ENCODE peak calls at places on chromosome 7, in nine cellular contexts. U, I, R, L, F, W, J, X and T are unnamed samples.

GRCh38 chr7:108094933-108095710 is 35.0 kb downstream of the LAMB4 start:
- DNase-seq in U (no peak), I (peak; percentile 77), R (peak; percentile 93), L (peak; percentile 44), F (no peak), W (peak; percentile 95), J (peak; percentile 50), X (no peak), T (no peak)

GRCh38 chr7:27138987-27139334 is 4.5 kb downstream of the HOXA5 start:
- DNase-seq in U (no peak), I (no peak), R (no peak), L (no peak), F (no peak), W (no peak), J (no peak), X (no peak), T (no peak)

GRCh38 chr7:133051066-133051465 is 30.8 kb downstream of the CHCHD3 start:
- DNase-seq in U (no peak), I (no peak), R (no peak), L (no peak), F (no peak), W (peak; percentile 47), J (no peak), X (no peak), T (no peak)

GRCh38 chr7:6556196-6556595 is 4.9 kb upstream of the GRID2IP start:
- DNase-seq in U (no peak), I (no peak), R (no peak), L (peak; percentile 61), F (no peak), W (no peak), J (no peak), X (no peak), T (no peak)

GRCh38 chr7:48250441-48250951 is 79.2 kb downstream of the ABCA13 start:
- DNase-seq in U (no peak), I (no peak), R (peak; percentile 27), L (peak; percentile 35), F (no peak), W (peak; percentile 89), J (no peak), X (no peak), T (no peak)

GRCh38 chr7:115116773-115117715 is 195.2 kb downstream of the MDFIC start:
- DNase-seq in U (no peak), I (no peak), R (no peak), L (no peak), F (no peak), W (no peak), J (peak; percentile 8), X (no peak), T (no peak)

GRCh38 chr7:113610572-113610971 is 308.2 kb downstream of the PPP1R3A start:
- DNase-seq in U (no peak), I (no peak), R (no peak), L (no peak), F (no peak), W (no peak), J (no peak), X (no peak), T (no peak)

GRCh38 chr7:21941570-21942224 is 4.0 kb downstream of the CDCA7L start:
- DNase-seq in U (no peak), I (no peak), R (no peak), L (no peak), F (no peak), W (peak; percentile 51), J (no peak), X (peak; percentile 40), T (no peak)

GRCh38 chr7:26860361-26860760 is 4.0 kb downstream of the SKAP2 start:
- DNase-seq in U (no peak), I (peak; percentile 47), R (no peak), L (peak; percentile 62), F (no peak), W (no peak), J (no peak), X (no peak), T (no peak)

GRCh38 chr7:10221084-10221483 is 752.6 kb upstream of the PHF14 start:
- DNase-seq in U (no peak), I (no peak), R (no peak), L (no peak), F (no peak), W (no peak), J (no peak), X (no peak), T (no peak)

GRCh38 chr7:155959894-155960293 is 147.6 kb upstream of the SHH start:
- DNase-seq in U (no peak), I (peak; percentile 87), R (no peak), L (peak; percentile 35), F (no peak), W (no peak), J (no peak), X (no peak), T (no peak)

GRCh38 chr7:53383131-53383530 is 347.7 kb downstream of the POM121L12 start:
- DNase-seq in U (no peak), I (no peak), R (peak; percentile 73), L (no peak), F (no peak), W (no peak), J (no peak), X (no peak), T (no peak)

GRCh38 chr7:153066711-153067110 is 307.2 kb downstream of the ACTR3B start:
- DNase-seq in U (no peak), I (no peak), R (no peak), L (no peak), F (no peak), W (no peak), J (no peak), X (no peak), T (no peak)

DNA sequence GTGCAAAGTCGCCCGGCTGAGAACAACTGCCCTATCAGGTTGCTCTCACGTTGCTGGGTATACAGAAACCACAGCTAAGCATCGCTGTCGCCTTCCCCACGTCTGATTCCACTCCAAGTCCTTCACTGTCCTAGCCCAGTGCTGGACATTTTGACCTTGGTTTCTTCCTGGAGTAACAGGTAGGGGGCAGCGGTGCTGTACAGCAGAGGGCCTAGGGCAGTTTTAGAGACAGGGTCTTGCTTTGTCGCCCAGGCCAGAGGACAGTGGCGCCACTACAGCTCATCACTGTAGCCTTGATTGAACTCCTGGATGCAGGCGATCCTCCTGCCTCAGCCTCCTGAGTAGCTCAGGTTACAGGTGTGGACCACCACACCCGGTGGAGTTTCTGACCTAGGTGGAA is 2.6 kb downstream of the CLDN15 start:
- DNase-seq in U (peak; percentile 52), I (no peak), R (no peak), L (no peak), F (no peak), W (no peak), J (no peak), X (no peak), T (no peak)
- TF ChIP-seq CTCF in U (peak; percentile 27), I (no peak), R (peak; percentile 35), L (no peak), F (peak; percentile 20), W (peak; percentile 38), J (peak; percentile 35), X (peak; percentile 33), T (no peak)

DNA sequence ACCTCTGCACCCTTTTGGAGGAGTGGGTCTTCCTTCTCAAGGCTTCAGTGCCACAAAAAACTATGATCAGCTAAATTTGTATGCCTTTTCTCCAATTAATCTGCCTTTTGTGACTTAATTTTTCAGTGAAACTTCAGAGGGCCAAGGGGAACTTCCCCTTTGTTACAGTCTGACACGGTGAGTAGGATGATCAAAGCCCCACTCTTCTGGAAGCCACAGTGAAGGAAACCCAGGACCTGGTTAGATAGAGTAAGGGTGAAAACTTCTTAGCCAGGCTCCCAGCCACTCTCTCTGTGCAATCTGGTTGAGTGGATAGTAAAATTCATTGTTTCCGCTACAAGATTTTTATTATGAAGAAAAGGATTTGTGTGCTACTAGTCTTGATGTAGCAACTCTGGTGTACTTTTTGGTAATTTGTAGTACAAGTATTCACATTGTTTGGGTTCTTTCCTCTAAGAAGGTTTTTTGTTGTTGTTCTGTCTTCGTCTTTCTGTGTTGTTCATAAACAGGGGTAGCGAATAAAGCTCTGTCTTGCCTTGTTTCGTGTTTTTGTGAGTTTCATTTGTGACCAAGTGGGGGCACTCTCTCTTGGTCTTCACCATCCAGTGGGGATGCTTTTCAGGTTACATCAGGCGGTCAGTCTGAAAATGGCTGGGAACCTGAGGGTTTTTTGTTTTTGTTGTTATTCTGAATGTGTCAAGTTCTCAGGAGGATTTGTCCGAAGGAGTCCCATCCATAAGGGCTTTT is 268.5 kb upstream of the NPSR1 start:
- DNase-seq in U (no peak), I (no peak), R (no peak), L (no peak), F (no peak), W (no peak), J (no peak), X (no peak), T (no peak)
- TF ChIP-seq CTCF in U (no peak), I (no peak), R (no peak), L (no peak), F (no peak), W (no peak), J (no peak), X (no peak), T (no peak)

GRCh38 chr7:56063882-56064625 is at the start of gene SUMF2:
- DNase-seq in U (peak; percentile 92), I (peak; percentile 93), R (peak; percentile 56), L (peak; percentile 96), F (peak; percentile 89), W (peak; percentile 92), J (peak; percentile 98), X (peak; percentile 78), T (peak; percentile 90)
- TF ChIP-seq CTCF in U (no peak), I (no peak), R (peak; percentile 13), L (no peak), F (peak; percentile 32), W (peak; percentile 20), J (no peak), X (peak; percentile 32), T (no peak)

GRCh38 chr7:70040971-70041766 is 442.9 kb downstream of the AUTS2 start:
- DNase-seq in U (no peak), I (no peak), R (peak; percentile 13), L (no peak), F (no peak), W (peak; percentile 70), J (peak; percentile 5), X (no peak), T (no peak)
- TF ChIP-seq CTCF in U (no peak), I (peak; percentile 19), R (peak; percentile 18), L (no peak), F (peak; percentile 51), W (peak; percentile 46), J (peak; percentile 53), X (peak; percentile 26), T (no peak)

GRCh38 chr7:1709900-1710299 is 39.8 kb downstream of the ELFN1 start:
- DNase-seq in U (no peak), I (no peak), R (no peak), L (no peak), F (no peak), W (no peak), J (no peak), X (no peak), T (no peak)
- TF ChIP-seq CTCF in U (peak; percentile 88), I (no peak), R (peak; percentile 24), L (peak; percentile 71), F (no peak), W (peak; percentile 43), J (peak; percentile 15), X (peak; percentile 20), T (peak; percentile 87)